ENCODE peak calls at places on chromosomes 2 and 18, in eight cellular contexts. T, E, A, N, B, G, V and Z are unnamed samples.

GRCh38 chr2:111961663-111962062 is 63.3 kb downstream of the MERTK start:
- DNase-seq in T (no peak), E (no peak), A (no peak), N (no peak), B (no peak), G (no peak), V (no peak), Z (no peak)

GRCh38 chr18:73927494-73927893 is 220.1 kb downstream of the FBXO15 start:
- DNase-seq in T (no peak), E (no peak), A (no peak), N (no peak), B (no peak), G (no peak), V (no peak), Z (no peak)

GRCh38 chr2:179817181-179817841 is 44.1 kb downstream of the ZNF385B start:
- DNase-seq in T (no peak), E (no peak), A (no peak), N (no peak), B (no peak), G (peak), V (no peak), Z (no peak)

GRCh38 chr2:46296840-46297545 is at the start of gene EPAS1:
- DNase-seq in T (peak), E (peak), A (peak), N (peak), B (no peak), G (no peak), V (no peak), Z (peak)

GRCh38 chr2:53381271-53381670 is 386.3 kb upstream of the CHAC2 start:
- DNase-seq in T (no peak), E (no peak), A (no peak), N (no peak), B (no peak), G (no peak), V (no peak), Z (no peak)

GRCh38 chr2:58569460-58570185 is 328.5 kb upstream of the FANCL start:
- DNase-seq in T (peak), E (peak), A (no peak), N (no peak), B (no peak), G (no peak), V (no peak), Z (no peak)

GRCh38 chr2:163735692-163736432 is at the start of gene FIGN:
- DNase-seq in T (peak), E (no peak), A (peak), N (no peak), B (peak), G (no peak), V (no peak), Z (peak)

GRCh38 chr2:128635361-128635900 is 316.8 kb upstream of the HS6ST1 start:
- DNase-seq in T (no peak), E (no peak), A (peak), N (no peak), B (no peak), G (no peak), V (no peak), Z (no peak)

GRCh38 chr18:54173250-54173649 is 51.2 kb downstream of the MBD2 start:
- DNase-seq in T (no peak), E (no peak), A (no peak), N (no peak), B (no peak), G (no peak), V (no peak), Z (no peak)

GRCh38 chr2:21037671-21038108 is 6.2 kb downstream of the APOB start:
- DNase-seq in T (no peak), E (no peak), A (no peak), N (no peak), B (no peak), G (no peak), V (no peak), Z (no peak)

GRCh38 chr2:8544786-8545631 is 136.8 kb upstream of the ID2 start:
- DNase-seq in T (peak), E (peak), A (peak), N (peak), B (peak), G (peak), V (no peak), Z (no peak)

GRCh38 chr2:15316370-15316814 is 244.7 kb downstream of the NBAS start:
- DNase-seq in T (peak), E (no peak), A (no peak), N (no peak), B (no peak), G (no peak), V (no peak), Z (no peak)

GRCh38 chr2:174051039-174051438 is 85.9 kb upstream of the SP3 start:
- DNase-seq in T (peak), E (no peak), A (no peak), N (no peak), B (no peak), G (no peak), V (no peak), Z (no peak)

GRCh38 chr18:28778706-28779105 is 601.8 kb upstream of the CDH2 start:
- DNase-seq in T (no peak), E (no peak), A (no peak), N (no peak), B (no peak), G (no peak), V (no peak), Z (no peak)

GRCh38 chr18:76457475-76457874 is 37.6 kb downstream of the ZNF516 start:
- DNase-seq in T (no peak), E (no peak), A (peak), N (no peak), B (no peak), G (no peak), V (no peak), Z (no peak)

GRCh38 chr2:161420406-161421025 is 4.4 kb downstream of the TBR1 start:
- DNase-seq in T (no peak), E (no peak), A (no peak), N (no peak), B (no peak), G (no peak), V (no peak), Z (no peak)

GRCh38 chr18:31591628-31592027 is at the start of gene TTR:
- DNase-seq in T (no peak), E (no peak), A (no peak), N (no peak), B (no peak), G (no peak), V (no peak), Z (no peak)

GRCh38 chr2:174615951-174616436 is 18.4 kb upstream of the WIPF1 start:
- DNase-seq in T (no peak), E (no peak), A (no peak), N (no peak), B (peak), G (no peak), V (no peak), Z (no peak)

GRCh38 chr2:105977212-105977611 is 216.9 kb downstream of the UXS1 start:
- DNase-seq in T (no peak), E (no peak), A (no peak), N (no peak), B (peak), G (peak), V (no peak), Z (no peak)

GRCh38 chr2:202088777-202089176 is 15.7 kb downstream of the KIAA2012 start:
- DNase-seq in T (no peak), E (no peak), A (no peak), N (no peak), B (no peak), G (no peak), V (no peak), Z (no peak)

GRCh38 chr2:7034313-7034712 is 117.1 kb downstream of the RNF144A start:
- DNase-seq in T (peak), E (no peak), A (no peak), N (no peak), B (no peak), G (no peak), V (no peak), Z (no peak)

GRCh38 chr18:9429662-9429993 is 45.7 kb upstream of the RALBP1 start:
- DNase-seq in T (no peak), E (no peak), A (no peak), N (no peak), B (peak), G (no peak), V (no peak), Z (no peak)

GRCh38 chr18:56321470-56321869 is 316.9 kb downstream of the TXNL1 start:
- DNase-seq in T (no peak), E (no peak), A (peak), N (no peak), B (no peak), G (no peak), V (no peak), Z (no peak)

GRCh38 chr2:47771211-47771610 is 11.7 kb upstream of the MSH6 start:
- DNase-seq in T (no peak), E (no peak), A (no peak), N (peak), B (peak), G (peak), V (peak), Z (peak)

GRCh38 chr2:235268535-235268934 is 225.3 kb upstream of the AGAP1 start:
- DNase-seq in T (peak), E (no peak), A (no peak), N (no peak), B (no peak), G (no peak), V (no peak), Z (peak)

GRCh38 chr18:10476430-10476829 is 22.0 kb downstream of the APCDD1 start:
- DNase-seq in T (no peak), E (no peak), A (no peak), N (no peak), B (peak), G (no peak), V (no peak), Z (no peak)

GRCh38 chr18:57428221-57429150 is 6.7 kb upstream of the ONECUT2 start:
- DNase-seq in T (peak), E (no peak), A (no peak), N (no peak), B (no peak), G (no peak), V (no peak), Z (no peak)

GRCh38 chr2:121431214-121431613 is 99.5 kb upstream of the RNU4ATAC start:
- DNase-seq in T (no peak), E (no peak), A (no peak), N (no peak), B (no peak), G (no peak), V (no peak), Z (no peak)

GRCh38 chr2:220708366-220708765 is 863.7 kb downstream of the EPHA4 start:
- DNase-seq in T (no peak), E (no peak), A (no peak), N (no peak), B (peak), G (no peak), V (no peak), Z (no peak)

GRCh38 chr2:76763276-76763675 is 758.9 kb downstream of the LRRTM4 start:
- DNase-seq in T (no peak), E (no peak), A (no peak), N (no peak), B (no peak), G (no peak), V (no peak), Z (no peak)

GRCh38 chr2:26735096-26735495 is 29.0 kb upstream of the SLC35F6 start:
- DNase-seq in T (no peak), E (no peak), A (no peak), N (no peak), B (peak), G (no peak), V (no peak), Z (no peak)

GRCh38 chr18:73318732-73319479 is 451.1 kb upstream of the NETO1 start:
- DNase-seq in T (no peak), E (no peak), A (no peak), N (no peak), B (no peak), G (no peak), V (no peak), Z (no peak)

GRCh38 chr2:239002960-239003932 is 155.4 kb downstream of the TWIST2 start:
- DNase-seq in T (no peak), E (no peak), A (no peak), N (no peak), B (peak), G (no peak), V (no peak), Z (peak)
- H3K4me3 ChIP-seq in T (no peak), E (no peak), A (no peak), N (no peak), B (peak), G (no peak), V (peak), Z (no peak)

GRCh38 chr2:231676243-231676642 is 32.1 kb upstream of the PTMA start:
- DNase-seq in T (no peak), E (no peak), A (no peak), N (no peak), B (no peak), G (no peak), V (no peak), Z (no peak)
- TF ChIP-seq CTCF in T (no peak), E (no peak), A (no peak), N (no peak), B (no peak), G (no peak), V (no peak), Z (no peak)

GRCh38 chr2:167862296-167862695 is 385.1 kb downstream of the STK39 start:
- DNase-seq in T (peak), E (no peak), A (no peak), N (no peak), B (no peak), G (no peak), V (no peak), Z (no peak)
- H3K4me3 ChIP-seq in T (no peak), E (no peak), A (no peak), N (no peak), B (no peak), G (no peak), V (no peak), Z (no peak)

GRCh38 chr2:70767094-70767698 is 804 bp downstream of the ADD2 start:
- DNase-seq in T (peak), E (peak), A (no peak), N (peak), B (no peak), G (no peak), V (no peak), Z (no peak)

GRCh38 chr2:70766357-70767093 is 1.5 kb downstream of the ADD2 start:
- DNase-seq in T (no peak), E (no peak), A (no peak), N (no peak), B (no peak), G (no peak), V (no peak), Z (no peak)

GRCh38 chr2:70768585-70769085 is 635 bp upstream of the ADD2 start:
- DNase-seq in T (peak), E (no peak), A (no peak), N (no peak), B (no peak), G (no peak), V (no peak), Z (no peak)

GRCh38 chr2:70769450-70769849 is 1.4 kb upstream of the ADD2 start:
- DNase-seq in T (no peak), E (no peak), A (no peak), N (no peak), B (no peak), G (no peak), V (no peak), Z (no peak)

DNA sequence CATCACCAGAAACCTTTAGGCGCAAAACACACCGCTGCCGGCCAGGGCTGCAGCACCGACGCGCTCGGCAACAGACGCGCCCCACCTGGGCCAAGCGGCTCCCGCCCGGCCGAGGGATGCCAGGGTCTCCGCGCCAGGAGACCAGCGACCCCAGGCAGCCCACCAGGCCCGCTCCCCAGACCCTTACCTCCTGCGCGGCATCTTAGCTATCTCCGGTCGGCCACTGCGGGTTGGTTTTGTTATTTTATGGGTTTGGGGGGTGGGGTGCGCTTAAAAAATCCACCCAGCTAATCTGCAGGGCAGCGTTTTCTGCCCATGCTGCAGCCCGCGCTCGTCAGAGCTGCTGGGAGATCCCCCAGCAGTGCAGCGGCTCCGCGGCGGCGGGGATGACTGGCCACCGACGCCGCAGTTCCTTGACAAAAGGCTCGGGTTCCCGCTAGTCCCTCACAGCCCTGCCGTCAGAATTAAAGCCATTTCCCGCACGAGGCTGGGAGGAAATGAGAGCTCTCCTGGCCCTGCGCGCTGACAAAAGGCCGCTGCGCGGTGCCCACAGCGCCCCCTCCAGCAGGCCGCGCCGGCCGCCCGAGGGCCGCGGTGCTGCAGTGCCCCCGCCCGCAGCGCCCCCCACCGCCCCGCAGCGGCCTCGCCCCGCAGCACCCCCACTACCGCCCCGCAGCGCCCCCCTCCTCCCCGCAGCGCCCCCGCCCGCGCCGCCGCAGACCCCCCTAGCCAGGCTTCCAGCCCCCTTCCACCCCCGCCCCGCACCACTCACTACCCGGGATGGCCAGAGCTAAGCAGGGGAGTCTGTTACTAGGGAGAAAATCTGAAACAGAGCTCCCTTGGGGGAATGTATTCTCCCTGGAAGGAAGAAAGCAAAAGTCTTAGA is at the start of gene ADD2:
- DNase-seq in T (peak), E (peak), A (no peak), N (peak), B (no peak), G (no peak), V (no peak), Z (peak)
- TF ChIP-seq CTCF in T (peak), E (peak), A (no peak), N (peak), B (no peak), G (no peak), V (no peak), Z (no peak)

DNA sequence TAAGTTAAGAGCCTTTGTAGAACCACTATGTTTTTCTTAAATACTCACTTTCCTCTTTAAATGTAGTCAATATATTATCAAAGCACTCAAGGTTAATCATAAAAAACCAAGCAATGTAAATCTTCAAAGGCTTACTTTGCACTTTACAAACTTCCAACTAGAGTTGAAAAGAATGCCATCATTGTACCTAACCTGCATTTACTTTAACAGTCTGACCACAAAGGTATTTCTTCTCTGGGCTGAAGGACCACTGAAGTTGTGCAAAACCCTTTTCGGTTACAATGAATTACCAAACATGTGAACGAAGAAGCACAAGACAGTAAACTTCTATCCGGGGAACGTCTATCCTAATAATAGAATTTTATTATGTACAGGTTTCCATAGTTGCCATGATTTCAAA is 3.0 kb downstream of the HNRNPLL start:
- DNase-seq in T (no peak), E (no peak), A (no peak), N (no peak), B (no peak), G (no peak), V (no peak), Z (no peak)
- H3K4me3 ChIP-seq in T (peak), E (no peak), A (no peak), N (peak), B (no peak), G (no peak), V (peak), Z (peak)

DNA sequence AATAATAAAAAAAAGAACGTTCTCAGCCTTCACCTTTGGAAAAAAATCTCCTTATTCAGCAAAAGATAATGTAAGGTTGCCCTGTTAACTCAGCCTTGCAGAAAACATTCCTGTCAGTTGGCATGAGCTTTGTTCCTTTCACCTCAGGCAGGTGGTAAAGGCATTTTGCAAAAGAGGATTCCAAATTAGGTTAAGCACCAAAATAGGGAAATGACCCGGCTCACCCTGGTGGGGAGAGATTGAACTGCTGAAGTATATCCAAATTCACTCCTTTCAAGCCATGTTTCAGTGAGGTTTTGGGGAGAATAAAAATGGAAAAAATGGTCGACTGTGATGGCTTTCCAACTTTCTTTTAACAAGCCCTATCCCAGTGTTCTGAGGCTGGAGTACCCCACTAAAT is 1988.8 kb upstream of the PIK3C3 start:
- DNase-seq in T (peak), E (no peak), A (no peak), N (no peak), B (no peak), G (no peak), V (no peak), Z (no peak)
- TF ChIP-seq CTCF in T (peak), E (no peak), A (no peak), N (no peak), B (no peak), G (no peak), V (no peak), Z (peak)

GRCh38 chr2:113160962-113161361 is 12.8 kb upstream of the PSD4 start:
- DNase-seq in T (no peak), E (no peak), A (no peak), N (no peak), B (no peak), G (no peak), V (no peak), Z (no peak)

GRCh38 chr2:113157897-113158753 is 15.6 kb upstream of the PSD4 start:
- DNase-seq in T (no peak), E (no peak), A (no peak), N (no peak), B (no peak), G (no peak), V (no peak), Z (no peak)

GRCh38 chr2:113157108-113157896 is 16.5 kb upstream of the PSD4 start:
- DNase-seq in T (peak), E (peak), A (peak), N (peak), B (no peak), G (no peak), V (no peak), Z (peak)

GRCh38 chr2:113160248-113160647 is 13.5 kb upstream of the PSD4 start:
- DNase-seq in T (no peak), E (no peak), A (no peak), N (no peak), B (no peak), G (no peak), V (no peak), Z (no peak)

DNA sequence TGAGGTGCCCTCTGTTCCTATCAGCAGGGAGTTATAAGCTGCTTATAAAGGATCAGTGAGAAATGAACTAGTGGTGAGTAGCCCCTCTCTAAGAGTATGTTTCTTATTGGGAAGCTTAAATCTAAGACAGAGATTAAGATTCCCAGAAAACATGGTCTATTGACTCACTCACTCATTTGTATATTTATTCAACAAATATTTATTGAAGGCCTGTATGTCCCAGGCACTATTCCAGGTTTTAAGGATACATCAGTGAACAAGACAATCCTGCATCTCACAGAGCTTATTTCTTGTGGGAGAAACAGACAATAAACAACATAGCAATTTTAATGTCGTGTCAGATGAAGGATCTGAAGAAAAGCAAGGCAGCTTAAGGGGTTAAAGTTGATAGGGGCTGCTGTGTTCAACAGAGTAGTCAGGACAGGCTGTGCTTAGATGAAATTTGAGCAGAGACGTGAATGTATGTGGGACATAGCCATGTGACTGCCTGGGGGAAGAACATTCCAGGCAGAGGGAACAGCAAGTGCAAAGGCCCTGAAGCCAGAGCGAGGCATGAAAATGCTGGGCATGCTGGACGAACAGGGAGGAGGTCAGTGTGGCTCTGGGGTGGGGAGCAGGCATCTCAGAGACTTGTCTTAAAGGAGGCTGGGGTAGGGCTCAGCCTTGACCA is 14.8 kb upstream of the PSD4 start:
- DNase-seq in T (no peak), E (no peak), A (no peak), N (no peak), B (no peak), G (no peak), V (no peak), Z (no peak)
- H3K4me3 ChIP-seq in T (no peak), E (no peak), A (no peak), N (no peak), B (no peak), G (no peak), V (no peak), Z (peak)